ENCODE peak calls at places on chromosomes 4 and X, in six cellular contexts. E is activated CD4-positive, CD25-positive, alpha-beta regulatory T cell; J is stimulated activated CD8-positive, alpha-beta memory T cell treated with anti-CD3 and anti-CD28 coated beads, Interleukin-15, amount 100 ng/mL, for 4 hours; B is NCI-H524 treated with DMSO at 0.1 percent for 48 hours; P is GOT3; X is BJ. F is an unnamed sample.

GRCh38 chr4:781493-782216 is 44.3 kb downstream of the CPLX1 start:
- DNase-seq in E (peak), J (peak), B (peak), P (peak), X (peak), F (peak)

GRCh38 chr4:52925531-52925968 is 63.4 kb downstream of the RASL11B start:
- DNase-seq in E (no peak), J (no peak), B (peak), P (no peak), X (no peak), F (no peak)

GRCh38 chr4:185535818-185536729 is 767 bp upstream of the PDLIM3 start:
- DNase-seq in E (no peak), J (no peak), B (no peak), P (no peak), X (no peak), F (no peak)

GRCh38 chr4:101791189-101791572 is 651 bp downstream of the BANK1 start:
- DNase-seq in E (no peak), J (no peak), B (no peak), P (no peak), X (no peak), F (no peak)

GRCh38 chr4:6907658-6908191 is 1.9 kb upstream of the TBC1D14 start:
- DNase-seq in E (no peak), J (no peak), B (no peak), P (no peak), X (no peak), F (no peak)

GRCh38 chr4:25144870-25145481 is 15.3 kb downstream of the SEPSECS start:
- DNase-seq in E (no peak), J (no peak), B (no peak), P (no peak), X (no peak), F (no peak)

GRCh38 chrX:17788439-17788838 is 51.1 kb downstream of the SCML1 start:
- DNase-seq in E (no peak), J (no peak), B (no peak), P (peak), X (peak), F (peak)

GRCh38 chrX:68936608-68937007 is 107.8 kb downstream of the EFNB1 start:
- DNase-seq in E (no peak), J (no peak), B (no peak), P (no peak), X (peak), F (no peak)

GRCh38 chr4:7183780-7184460 is 8.4 kb upstream of the SORCS2 start:
- DNase-seq in E (no peak), J (no peak), B (no peak), P (no peak), X (no peak), F (no peak)